ENCODE peak calls at places on chromosomes 5 and 9, in five cellular contexts. C, U, X, D and I are unnamed samples.

GRCh38 chr9:36165766-36166149 is 3.4 kb upstream of the CCIN start:
- DNase-seq in D (no peak), C (no peak), X (no peak), U (no peak), I (no peak)

GRCh38 chr5:78518365-78519197 is 130.0 kb downstream of the LHFPL2 start:
- DNase-seq in X (no peak), D (no peak), C (no peak), U (no peak), I (no peak)

GRCh38 chr5:179795049-179795862 is 1.5 kb downstream of the LTC4S start:
- DNase-seq in D (no peak), C (no peak), U (no peak), X (no peak), I (no peak)

GRCh38 chr9:105757496-105758251 is 63.3 kb downstream of the TMEM38B start:
- DNase-seq in X (no peak), C (no peak), D (no peak), U (no peak), I (no peak)

GRCh38 chr9:94011134-94011533 is 56.0 kb upstream of the BARX1 start:
- DNase-seq in C (no peak), D (no peak), X (no peak), U (peak), I (no peak)

GRCh38 chr5:140664353-140665119 is at the start of gene WDR55:
- DNase-seq in C (peak), X (peak), D (peak), U (peak), I (peak)

GRCh38 chr9:16867571-16868311 is 2.7 kb downstream of the BNC2 start:
- DNase-seq in X (no peak), D (peak), U (no peak), C (no peak), I (no peak)

GRCh38 chr5:143721960-143722359 is 90.0 kb upstream of the HMHB1 start:
- DNase-seq in D (no peak), U (no peak), C (no peak), X (no peak), I (no peak)